ENCODE peak calls at places on chromosome 16, in eight cellular contexts. A is putamen, T is endodermal cell, M is fibroblast of the conjunctiva, X is uterus, O is body of pancreas, E is fibroblast of gingiva, B is PC-3. G is an unnamed sample.

GRCh38 chr16:52837251-52837650 is 215.4 kb downstream of the CHD9NB start:
- DNase-seq in A (no peak), T (no peak), M (no peak), X (no peak), O (no peak), E (no peak), B (no peak), G (no peak)

GRCh38 chr16:85664580-85665372 is 24.0 kb downstream of the GINS2 start:
- DNase-seq in A (no peak), T (no peak), M (no peak), X (no peak), O (no peak), E (no peak), B (no peak), G (no peak)

GRCh38 chr16:75250089-75250808 is 1.2 kb downstream of the BCAR1 start:
- DNase-seq in A (no peak), T (no peak), M (no peak), X (no peak), O (peak; percentile 90), E (no peak), B (peak; percentile 24), G (no peak)

GRCh38 chr16:79847101-79847500 is 246.6 kb upstream of the MAF start:
- DNase-seq in A (no peak), T (no peak), M (no peak), X (no peak), O (no peak), E (no peak), B (no peak), G (no peak)

GRCh38 chr16:85963746-85964370 is 64.9 kb downstream of the IRF8 start:
- DNase-seq in A (no peak), T (no peak), M (no peak), X (peak; percentile 44), O (no peak), E (peak; percentile 10), B (no peak), G (no peak)

GRCh38 chr16:79270011-79270410 is 330.5 kb downstream of the MAF start:
- DNase-seq in A (no peak), T (no peak), M (no peak), X (no peak), O (no peak), E (no peak), B (no peak), G (no peak)

GRCh38 chr16:57608462-57609113 is 19.8 kb upstream of the ADGRG1 start:
- DNase-seq in A (no peak), T (peak; percentile 41), M (no peak), X (no peak), O (peak; percentile 73), E (no peak), B (no peak), G (peak; percentile 58)

GRCh38 chr16:6031567-6031966 is 934.0 kb upstream of the EEF2KMT start:
- DNase-seq in A (no peak), T (no peak), M (no peak), X (no peak), O (no peak), E (no peak), B (no peak), G (no peak)

GRCh38 chr16:62225675-62226074 is 189.4 kb upstream of the CDH8 start:
- DNase-seq in A (peak; percentile 52), T (peak; percentile 96), M (peak; percentile 13), X (no peak), O (peak; percentile 84), E (no peak), B (peak; percentile 75), G (peak; percentile 80)

G was measured in suprapubic skin.